ENCODE peak calls at places on chromosomes 7 and 10, in four cellular contexts. One of them, this sample, is unnamed.

GRCh38 chr10:49325916-49326783 is 27.2 kb downstream of the C10orf71 start:
- DNase-seq in testis: no peak
- DNase-seq in right cardiac atrium: no peak
- DNase-seq in H9: no peak
- DNase-seq in this sample: no peak

GRCh38 chr10:119703903-119704508 is 21.8 kb upstream of the INPP5F start:
- DNase-seq in testis: no peak
- DNase-seq in right cardiac atrium: no peak
- DNase-seq in H9: no peak
- DNase-seq in this sample: no peak

GRCh38 chr10:60461688-60462087 is 72.0 kb upstream of the ANK3 start:
- DNase-seq in testis: no peak
- DNase-seq in H9: no peak
- DNase-seq in right cardiac atrium: no peak
- DNase-seq in this sample: no peak

GRCh38 chr10:79241990-79242619 is 105.2 kb upstream of the PPIF start:
- DNase-seq in testis: peak
- DNase-seq in H9: peak
- DNase-seq in right cardiac atrium: peak
- DNase-seq in this sample: no peak

GRCh38 chr7:36513393-36513792 is 123.7 kb downstream of the ANLN start:
- DNase-seq in testis: no peak
- DNase-seq in right cardiac atrium: no peak
- DNase-seq in H9: no peak
- DNase-seq in this sample: no peak

GRCh38 chr10:73769396-73769795 is 12.5 kb upstream of the CHCHD1 start:
- DNase-seq in H9: no peak
- DNase-seq in right cardiac atrium: no peak
- DNase-seq in testis: no peak
- DNase-seq in this sample: no peak

GRCh38 chr10:74628136-74628535 is 198.3 kb upstream of the KAT6B start:
- DNase-seq in right cardiac atrium: no peak
- DNase-seq in H9: no peak
- DNase-seq in testis: no peak
- DNase-seq in this sample: no peak

GRCh38 chr10:24008164-24009066 is 200.5 kb upstream of the KIAA1217 start:
- DNase-seq in H9: no peak
- DNase-seq in right cardiac atrium: no peak
- DNase-seq in testis: no peak
- DNase-seq in this sample: peak

GRCh38 chr7:30853576-30853975 is 58.1 kb upstream of the AQP1 start:
- DNase-seq in H9: no peak
- DNase-seq in right cardiac atrium: no peak
- DNase-seq in testis: no peak
- DNase-seq in this sample: no peak

GRCh38 chr7:978049-978346 is 2.6 kb upstream of the COX19 start:
- DNase-seq in right cardiac atrium: no peak
- DNase-seq in testis: no peak
- DNase-seq in H9: no peak
- DNase-seq in this sample: no peak
- H3K27ac ChIP-seq in right cardiac atrium: no peak
- H3K27ac ChIP-seq in testis: no peak
- H3K27ac ChIP-seq in H9: no peak
- H3K27ac ChIP-seq in this sample: no peak

GRCh38 chr7:70717553-70718248 is 414.2 kb upstream of the GALNT17 start:
- DNase-seq in H9: no peak
- DNase-seq in right cardiac atrium: no peak
- DNase-seq in testis: no peak
- DNase-seq in this sample: no peak

GRCh38 chr7:70721500-70721899 is 410.4 kb upstream of the GALNT17 start:
- DNase-seq in right cardiac atrium: no peak
- DNase-seq in H9: no peak
- DNase-seq in testis: no peak
- DNase-seq in this sample: no peak

GRCh38 chr7:70723339-70723738 is 408.6 kb upstream of the GALNT17 start:
- DNase-seq in testis: no peak
- DNase-seq in H9: no peak
- DNase-seq in right cardiac atrium: no peak
- DNase-seq in this sample: no peak

GRCh38 chr7:70719120-70719519 is 412.8 kb upstream of the GALNT17 start:
- DNase-seq in testis: no peak
- DNase-seq in right cardiac atrium: no peak
- DNase-seq in H9: no peak
- DNase-seq in this sample: no peak

DNA sequence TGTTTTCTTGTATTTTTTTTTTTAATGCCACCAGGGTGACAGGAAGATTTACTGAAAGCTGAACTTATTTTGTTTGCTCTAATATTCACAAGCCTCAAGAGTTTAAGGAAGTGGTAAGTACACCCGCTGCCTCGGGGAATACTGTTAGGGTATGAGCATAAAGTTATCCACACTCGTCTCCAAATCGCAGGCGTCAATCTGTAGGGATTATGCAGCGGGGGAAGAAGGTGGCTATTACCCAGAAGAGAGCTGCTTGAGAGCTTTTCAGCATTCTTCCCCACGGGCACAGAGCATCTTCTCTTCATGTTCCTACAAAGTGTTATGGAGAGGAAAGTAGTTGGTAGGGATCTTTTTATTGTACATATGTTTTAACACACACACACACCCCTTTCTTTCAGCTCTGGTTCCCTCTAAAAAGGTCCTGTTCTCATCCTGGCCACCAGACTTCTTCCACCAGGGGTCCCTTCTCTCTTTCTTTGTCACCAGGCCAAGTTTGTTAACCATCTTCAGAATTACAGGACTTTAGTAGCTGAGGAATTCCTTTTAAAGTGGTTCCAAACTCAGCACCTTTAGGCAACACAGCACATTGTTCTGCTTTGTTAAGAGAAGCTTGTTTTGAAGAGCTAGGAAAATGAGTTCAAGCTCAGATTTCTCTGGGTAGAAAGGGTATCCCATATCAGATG is 411.6 kb upstream of the GALNT17 start:
- DNase-seq in testis: no peak
- DNase-seq in H9: no peak
- DNase-seq in right cardiac atrium: no peak
- DNase-seq in this sample: no peak
- H3K27ac ChIP-seq in testis: no peak
- H3K27ac ChIP-seq in H9: no peak
- H3K27ac ChIP-seq in right cardiac atrium: no peak
- H3K27ac ChIP-seq in this sample: peak

DNA sequence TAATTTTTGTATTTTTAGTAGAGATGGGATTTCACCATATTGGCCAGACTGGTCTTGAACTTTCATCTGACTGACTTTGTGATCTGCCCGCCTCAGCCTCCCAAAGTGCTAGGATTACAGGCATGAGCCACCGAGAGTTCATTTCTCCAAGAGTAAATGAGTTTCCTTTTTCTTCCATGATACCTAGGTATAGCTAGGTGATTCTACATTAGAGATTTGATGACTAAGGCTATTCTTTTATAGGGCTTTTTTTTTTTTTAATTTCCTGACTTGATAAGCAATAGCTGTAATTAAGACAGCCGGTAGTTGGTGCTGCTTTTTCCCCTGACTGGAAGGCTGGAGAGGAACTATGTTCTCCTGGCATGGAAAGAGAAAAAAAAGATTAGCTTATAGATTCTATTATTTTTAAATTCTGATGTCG is 3.3 kb downstream of the PTPN12 start:
- DNase-seq in right cardiac atrium: no peak
- DNase-seq in testis: no peak
- DNase-seq in H9: no peak
- DNase-seq in this sample: no peak
- H3K27ac ChIP-seq in right cardiac atrium: no peak
- H3K27ac ChIP-seq in testis: no peak
- H3K27ac ChIP-seq in H9: no peak
- H3K27ac ChIP-seq in this sample: no peak

GRCh38 chr7:3332308-3332707 is 31.3 kb downstream of the SDK1 start:
- DNase-seq in testis: no peak
- DNase-seq in right cardiac atrium: no peak
- DNase-seq in H9: no peak
- DNase-seq in this sample: no peak

GRCh38 chr7:3333861-3334260 is 32.8 kb downstream of the SDK1 start:
- DNase-seq in right cardiac atrium: no peak
- DNase-seq in testis: no peak
- DNase-seq in H9: no peak
- DNase-seq in this sample: no peak

GRCh38 chr7:3336042-3336665 is 35.1 kb downstream of the SDK1 start:
- DNase-seq in testis: no peak
- DNase-seq in right cardiac atrium: no peak
- DNase-seq in H9: no peak
- DNase-seq in this sample: no peak

GRCh38 chr7:3338161-3338560 is 37.1 kb downstream of the SDK1 start:
- DNase-seq in H9: no peak
- DNase-seq in testis: no peak
- DNase-seq in right cardiac atrium: no peak
- DNase-seq in this sample: no peak
- H3K27ac ChIP-seq in H9: no peak
- H3K27ac ChIP-seq in testis: no peak
- H3K27ac ChIP-seq in right cardiac atrium: no peak
- H3K27ac ChIP-seq in this sample: no peak

DNA sequence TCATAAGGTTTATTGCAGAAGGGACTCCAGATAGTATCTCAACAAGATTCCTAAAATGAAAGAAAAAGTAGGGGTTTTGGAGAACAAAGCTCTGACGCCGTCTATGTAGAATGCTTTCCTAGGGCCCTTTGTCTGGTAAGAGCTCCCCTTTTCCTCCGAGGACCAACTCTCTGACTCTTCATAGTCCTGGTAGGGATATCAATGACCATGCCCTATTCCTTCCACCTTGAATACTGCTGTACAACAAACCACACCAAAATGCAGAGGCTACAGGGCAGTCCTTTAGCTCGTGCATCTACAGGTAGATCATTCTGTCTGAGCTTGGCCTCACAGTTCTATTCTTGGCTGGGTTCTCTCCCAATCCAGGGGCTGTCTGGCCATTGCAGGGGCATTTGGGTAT is 190.3 kb downstream of the WDR11 start:
- DNase-seq in H9: no peak
- DNase-seq in right cardiac atrium: no peak
- DNase-seq in testis: no peak
- DNase-seq in this sample: no peak
- H3K27ac ChIP-seq in H9: no peak
- H3K27ac ChIP-seq in right cardiac atrium: no peak
- H3K27ac ChIP-seq in testis: no peak
- H3K27ac ChIP-seq in this sample: no peak

GRCh38 chr7:44537442-44537841 is 3.7 kb downstream of the NPC1L1 start:
- DNase-seq in H9: no peak
- DNase-seq in testis: no peak
- DNase-seq in right cardiac atrium: no peak
- DNase-seq in this sample: no peak
- H3K27ac ChIP-seq in H9: no peak
- H3K27ac ChIP-seq in testis: no peak
- H3K27ac ChIP-seq in right cardiac atrium: no peak
- H3K27ac ChIP-seq in this sample: no peak

GRCh38 chr7:142583424-142583823 is 165.8 kb upstream of the PRSS1 start:
- DNase-seq in testis: no peak
- DNase-seq in H9: no peak
- DNase-seq in right cardiac atrium: no peak
- DNase-seq in this sample: no peak
- H3K27ac ChIP-seq in testis: no peak
- H3K27ac ChIP-seq in H9: no peak
- H3K27ac ChIP-seq in right cardiac atrium: no peak
- H3K27ac ChIP-seq in this sample: no peak

DNA sequence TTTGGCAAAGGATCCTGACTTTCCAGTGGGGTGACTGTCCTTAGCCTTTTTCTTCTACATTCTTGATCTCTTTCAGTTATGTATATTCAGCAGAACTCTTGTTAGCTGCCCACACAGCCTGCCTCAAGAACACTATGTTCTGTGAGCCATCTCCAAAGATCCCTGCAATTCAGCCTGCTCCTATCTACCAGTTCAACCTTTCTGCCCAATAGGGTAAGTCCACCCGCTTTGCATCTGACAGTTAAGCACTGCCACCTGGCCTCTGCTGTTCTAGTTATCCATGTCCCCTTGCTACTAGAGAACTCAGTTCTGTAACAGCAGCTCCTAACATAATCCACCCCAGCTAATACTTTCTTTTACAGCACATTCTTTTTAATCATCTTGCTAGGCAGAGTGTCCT is 13.5 kb downstream of the OR9A2 start:
- DNase-seq in testis: no peak
- DNase-seq in H9: no peak
- DNase-seq in right cardiac atrium: no peak
- DNase-seq in this sample: no peak
- H3K27ac ChIP-seq in testis: no peak
- H3K27ac ChIP-seq in H9: no peak
- H3K27ac ChIP-seq in right cardiac atrium: no peak
- H3K27ac ChIP-seq in this sample: peak

This sample was measured in breast epithelium.